ENCODE peak calls at places on chromosome 1, in eight cellular contexts. G is psoas muscle; Q is stimulated activated CD4-positive, alpha-beta T cell treated with anti-CD3 and anti-CD28 coated beads, TNF-alpha, amount 100 ng/mL, for 1 hour; R is activated naive CD4-positive, alpha-beta T cell; T is NCI-H748 treated with DMSO at 0.1 percent for 48 hours; W is head of caudate nucleus; H is activated CD4-positive, alpha-beta T cell treated with anti-CD3 and anti-CD28 coated beads, Interleukin-2, amount 10 ng/mL, durations not matched to agents 7 days and 5 days; A is activated T-cell treated with anti-CD3 and anti-CD28 coated beads, Interleukin-2, amount 50 U/mL, for 1 hour. O is an unnamed sample.

GRCh38 chr1:44646276-44646675 is 28.0 kb downstream of the TMEM53 start:
- DNase-seq in G (peak; percentile 72), Q (no peak), R (no peak), T (no peak), W (no peak), H (no peak), A (no peak), O (no peak)

GRCh38 chr1:182120411-182121258 is 59.1 kb upstream of the ZNF648 start:
- DNase-seq in G (no peak), Q (no peak), R (no peak), T (no peak), W (peak; percentile 75), H (no peak), A (no peak), O (peak; percentile 75)

GRCh38 chr1:10781137-10781536 is 15.3 kb downstream of the CASZ1 start:
- DNase-seq in G (peak; percentile 92), Q (no peak), R (no peak), T (no peak), W (no peak), H (no peak), A (no peak), O (no peak)

GRCh38 chr1:94925561-94926364 is 1.1 kb downstream of the CNN3 start:
- DNase-seq in G (peak; percentile 72), Q (no peak), R (peak; percentile 25), T (peak; percentile 6), W (peak; percentile 71), H (peak; percentile 12), A (no peak), O (peak; percentile 45)

GRCh38 chr1:36258960-36259344 is 34.7 kb downstream of the THRAP3 start:
- DNase-seq in G (no peak), Q (no peak), R (no peak), T (no peak), W (no peak), H (no peak), A (no peak), O (no peak)

GRCh38 chr1:4173731-4174130 is 273.7 kb upstream of the C1orf174 start:
- DNase-seq in G (no peak), Q (no peak), R (no peak), T (no peak), W (no peak), H (no peak), A (no peak), O (no peak)

GRCh38 chr1:78722521-78722920 is 72.9 kb downstream of the IFI44 start:
- DNase-seq in G (no peak), Q (no peak), R (no peak), T (no peak), W (no peak), H (no peak), A (no peak), O (no peak)

GRCh38 chr1:31266547-31266946 is 26.9 kb upstream of the NKAIN1 start:
- DNase-seq in G (no peak), Q (no peak), R (no peak), T (no peak), W (no peak), H (no peak), A (no peak), O (no peak)

GRCh38 chr1:19042675-19043578 is 86.5 kb upstream of the IFFO2 start:
- DNase-seq in G (no peak), Q (no peak), R (no peak), T (no peak), W (no peak), H (no peak), A (no peak), O (no peak)

GRCh38 chr1:228781801-228782661 is 46.8 kb downstream of the RHOU start:
- DNase-seq in G (no peak), Q (no peak), R (no peak), T (no peak), W (no peak), H (no peak), A (no peak), O (no peak)

GRCh38 chr1:214018605-214019268 is 31.0 kb downstream of the PROX1 start:
- DNase-seq in G (no peak), Q (no peak), R (peak; percentile 1), T (peak; percentile 58), W (no peak), H (peak; percentile 7), A (no peak), O (no peak)

GRCh38 chr1:226939439-226940028 is 560 bp upstream of the COQ8A start:
- DNase-seq in G (peak; percentile 87), Q (peak; percentile 45), R (peak; percentile 76), T (peak; percentile 39), W (peak; percentile 75), H (peak; percentile 72), A (no peak), O (peak; percentile 70)

GRCh38 chr1:28917757-28918118 is 3.4 kb downstream of the EPB41 start:
- DNase-seq in G (no peak), Q (no peak), R (no peak), T (no peak), W (no peak), H (no peak), A (no peak), O (no peak)

GRCh38 chr1:39625462-39626273 is 13.8 kb downstream of the HEYL start:
- DNase-seq in G (peak; percentile 91), Q (no peak), R (no peak), T (no peak), W (peak; percentile 64), H (no peak), A (no peak), O (no peak)

GRCh38 chr1:209648931-209649776 is 3.1 kb downstream of the LAMB3 start:
- DNase-seq in G (no peak), Q (no peak), R (no peak), T (no peak), W (no peak), H (no peak), A (no peak), O (no peak)

GRCh38 chr1:65068202-65069011 is 79.6 kb upstream of the AK4 start:
- DNase-seq in G (no peak), Q (no peak), R (peak; percentile 13), T (no peak), W (no peak), H (peak; percentile 20), A (no peak), O (no peak)

GRCh38 chr1:57748696-57749095 is 324.8 kb upstream of the DAB1 start:
- DNase-seq in G (no peak), Q (no peak), R (no peak), T (no peak), W (no peak), H (no peak), A (no peak), O (no peak)

GRCh38 chr1:22636369-22636768 is at the start of gene C1QA:
- DNase-seq in G (peak; percentile 81), Q (no peak), R (no peak), T (no peak), W (peak; percentile 47), H (no peak), A (no peak), O (no peak)

GRCh38 chr1:59076612-59077011 is 220.3 kb upstream of the FGGY start:
- DNase-seq in G (no peak), Q (no peak), R (no peak), T (no peak), W (no peak), H (no peak), A (no peak), O (no peak)

GRCh38 chr1:59511476-59512465 is 214.9 kb downstream of the FGGY start:
- DNase-seq in G (no peak), Q (no peak), R (no peak), T (no peak), W (no peak), H (no peak), A (no peak), O (no peak)

GRCh38 chr1:85121744-85122143 is 73.4 kb upstream of the MCOLN3 start:
- DNase-seq in G (no peak), Q (no peak), R (no peak), T (no peak), W (no peak), H (no peak), A (no peak), O (no peak)

GRCh38 chr1:183291802-183292515 is 105.9 kb downstream of the LAMC2 start:
- DNase-seq in G (no peak), Q (no peak), R (no peak), T (no peak), W (no peak), H (no peak), A (no peak), O (peak; percentile 18)

GRCh38 chr1:28466226-28466778 is 39.5 kb upstream of the RCC1 start:
- DNase-seq in G (no peak), Q (no peak), R (no peak), T (no peak), W (no peak), H (no peak), A (no peak), O (no peak)

GRCh38 chr1:66282343-66282852 is 251.6 kb upstream of the SGIP1 start:
- DNase-seq in G (no peak), Q (peak; percentile 24), R (no peak), T (no peak), W (no peak), H (peak; percentile 74), A (peak; percentile 28), O (no peak)